ENCODE peak calls at places on chromosomes 12 and 14, in seven cellular contexts. L, W, M, R, C, S and G are unnamed samples.

GRCh38 chr12:20220339-20220738 is 148.0 kb upstream of the PDE3A start:
- DNase-seq in L (no peak), W (no peak), M (peak; percentile 80), R (peak; percentile 39), C (no peak), S (no peak), G (no peak)

GRCh38 chr12:20194171-20194570 is 174.2 kb upstream of the PDE3A start:
- DNase-seq in L (no peak), W (no peak), M (peak; percentile 32), R (peak; percentile 46), C (no peak), S (no peak), G (no peak)

GRCh38 chr12:29961231-29961630 is 177.5 kb upstream of the TMTC1 start:
- DNase-seq in L (no peak), W (no peak), M (peak; percentile 45), R (peak; percentile 1), C (no peak), S (no peak), G (no peak)

GRCh38 chr14:98578204-98578603 is 693.8 kb downstream of the BCL11B start:
- DNase-seq in L (no peak), W (no peak), M (peak; percentile 26), R (no peak), C (no peak), S (no peak), G (no peak)

GRCh38 chr12:67047634-67048033 is 221.5 kb upstream of the CAND1 start:
- DNase-seq in L (no peak), W (no peak), M (no peak), R (no peak), C (no peak), S (no peak), G (no peak)

GRCh38 chr14:56592746-56593544 is 13.3 kb downstream of the TMEM260 start:
- DNase-seq in L (no peak), W (no peak), M (no peak), R (no peak), C (no peak), S (no peak), G (no peak)

GRCh38 chr14:24630872-24631477 is 3.0 kb downstream of the GZMB start:
- DNase-seq in L (no peak), W (no peak), M (peak; percentile 17), R (peak; percentile 15), C (no peak), S (no peak), G (no peak)

GRCh38 chr12:93608313-93608712 is 35.8 kb downstream of the SOCS2 start:
- DNase-seq in L (no peak), W (no peak), M (no peak), R (no peak), C (no peak), S (no peak), G (no peak)

GRCh38 chr12:108801736-108802665 is 55.4 kb downstream of the SSH1 start:
- DNase-seq in L (no peak), W (no peak), M (peak; percentile 84), R (peak; percentile 91), C (no peak), S (peak; percentile 80), G (peak; percentile 65)

GRCh38 chr12:6772331-6772695 is at the start of gene LAG3:
- DNase-seq in L (no peak), W (no peak), M (no peak), R (no peak), C (no peak), S (no peak), G (no peak)

GRCh38 chr14:22152161-22152870 is 436.7 kb downstream of the DAD1 start:
- DNase-seq in L (no peak), W (no peak), M (no peak), R (no peak), C (no peak), S (no peak), G (no peak)

GRCh38 chr12:82019533-82019932 is 260.4 kb upstream of the PPFIA2 start:
- DNase-seq in L (no peak), W (no peak), M (peak; percentile 3), R (no peak), C (no peak), S (no peak), G (no peak)

GRCh38 chr12:43836455-43836989 is 641 bp downstream of the TMEM117 start:
- DNase-seq in L (no peak), W (no peak), M (peak; percentile 41), R (peak; percentile 13), C (no peak), S (no peak), G (no peak)

GRCh38 chr14:40252817-40253447 is 820.7 kb upstream of the FBXO33 start:
- DNase-seq in L (no peak), W (no peak), M (no peak), R (no peak), C (no peak), S (no peak), G (no peak)

GRCh38 chr14:69640931-69641330 is 29.5 kb downstream of the SUSD6 start:
- DNase-seq in L (no peak), W (no peak), M (no peak), R (no peak), C (no peak), S (no peak), G (no peak)

GRCh38 chr12:103627189-103627855 is 40.2 kb downstream of the STAB2 start:
- DNase-seq in L (no peak), W (no peak), M (no peak), R (no peak), C (no peak), S (no peak), G (peak; percentile 83)

GRCh38 chr12:51345681-51346080 is 798 bp downstream of the CELA1 start:
- DNase-seq in L (no peak), W (no peak), M (peak; percentile 31), R (peak; percentile 40), C (no peak), S (no peak), G (no peak)

GRCh38 chr14:69922198-69922597 is 43.0 kb downstream of the SMOC1 start:
- DNase-seq in L (no peak), W (no peak), M (no peak), R (no peak), C (no peak), S (peak; percentile 23), G (no peak)

GRCh38 chr14:62303437-62303836 is 541.2 kb downstream of the SNAPC1 start:
- DNase-seq in L (no peak), W (no peak), M (no peak), R (no peak), C (no peak), S (no peak), G (no peak)

GRCh38 chr14:77508249-77508648 is 9.6 kb upstream of the ISM2 start:
- DNase-seq in L (no peak), W (no peak), M (peak; percentile 85), R (peak; percentile 57), C (no peak), S (no peak), G (no peak)

GRCh38 chr12:103182299-103182698 is 224.8 kb downstream of the ASCL1 start:
- DNase-seq in L (no peak), W (no peak), M (no peak), R (no peak), C (no peak), S (no peak), G (no peak)

GRCh38 chr12:3571323-3571722 is 80.3 kb downstream of the PRMT8 start:
- DNase-seq in L (no peak), W (no peak), M (no peak), R (no peak), C (no peak), S (no peak), G (no peak)

GRCh38 chr12:25756974-25757665 is 201.4 kb upstream of the RASSF8 start:
- DNase-seq in L (no peak), W (no peak), M (no peak), R (no peak), C (no peak), S (no peak), G (no peak)

GRCh38 chr14:80237142-80237541 is 25.8 kb upstream of the DIO2 start:
- DNase-seq in L (no peak), W (no peak), M (no peak), R (no peak), C (no peak), S (no peak), G (no peak)

GRCh38 chr14:103510311-103511021 is 12.2 kb downstream of the CKB start:
- DNase-seq in L (no peak), W (no peak), M (no peak), R (no peak), C (no peak), S (no peak), G (no peak)

GRCh38 chr14:34035177-34035933 is 84.5 kb upstream of the EGLN3 start:
- DNase-seq in L (no peak), W (no peak), M (no peak), R (no peak), C (no peak), S (no peak), G (peak; percentile 81)

GRCh38 chr12:114918535-114919233 is 234.7 kb upstream of the TBX3 start:
- DNase-seq in L (no peak), W (no peak), M (peak; percentile 85), R (peak; percentile 91), C (no peak), S (no peak), G (no peak)

GRCh38 chr12:23944067-23944466 is 5.4 kb downstream of the SOX5 start:
- DNase-seq in L (no peak), W (no peak), M (no peak), R (no peak), C (no peak), S (no peak), G (no peak)

GRCh38 chr14:59278111-59278510 is 89.6 kb downstream of the DAAM1 start:
- DNase-seq in L (no peak), W (no peak), M (peak; percentile 97), R (peak; percentile 93), C (no peak), S (no peak), G (no peak)

GRCh38 chr12:106974525-106974924 is 12.4 kb downstream of the MTERF2 start:
- DNase-seq in L (no peak), W (no peak), M (no peak), R (no peak), C (no peak), S (no peak), G (no peak)

GRCh38 chr12:2291182-2291832 is 238.5 kb downstream of the CACNA1C start:
- DNase-seq in L (no peak), W (peak; percentile 18), M (peak; percentile 68), R (no peak), C (peak; percentile 2), S (no peak), G (no peak)